ENCODE peak calls at places on chromosomes 7 and 10, in four cellular contexts. Z is HFFc6, O is MM.1S, V is heart left ventricle. A is an unnamed sample.

GRCh38 chr7:98165827-98166667 is 45.2 kb upstream of the BHLHA15 start:
- DNase-seq in Z (no peak), O (peak; percentile 37), V (peak; percentile 71), A (peak; percentile 40)

GRCh38 chr7:140316165-140316661 is 82.1 kb downstream of the SLC37A3 start:
- DNase-seq in Z (peak; percentile 71), O (no peak), V (peak; percentile 70), A (no peak)

GRCh38 chr10:122362621-122363020 is 11.9 kb upstream of the PLEKHA1 start:
- DNase-seq in Z (no peak), O (no peak), V (no peak), A (no peak)

GRCh38 chr10:109650228-109650627 is 273.1 kb downstream of the XPNPEP1 start:
- DNase-seq in Z (no peak), O (no peak), V (no peak), A (no peak)

GRCh38 chr7:123185756-123186155 is 14.0 kb downstream of the SLC13A1 start:
- DNase-seq in Z (no peak), O (no peak), V (no peak), A (no peak)

GRCh38 chr7:84271550-84271949 is 77.0 kb upstream of the SEMA3A start:
- DNase-seq in Z (no peak), O (no peak), V (no peak), A (no peak)

GRCh38 chr7:155405399-155406318 is 52.3 kb upstream of the EN2 start:
- DNase-seq in Z (no peak), O (no peak), V (no peak), A (no peak)

GRCh38 chr7:133530682-133531081 is 277.8 kb downstream of the EXOC4 start:
- DNase-seq in Z (peak; percentile 31), O (no peak), V (no peak), A (no peak)

GRCh38 chr10:80202934-80203834 is 2.2 kb downstream of the ANXA11 start:
- DNase-seq in Z (peak; percentile 87), O (peak; percentile 80), V (peak; percentile 89), A (peak; percentile 15)

GRCh38 chr10:70685461-70685911 is 13.2 kb downstream of the ADAMTS14 start:
- DNase-seq in Z (no peak), O (no peak), V (no peak), A (no peak)

GRCh38 chr10:61995093-61995492 is 93.6 kb downstream of the ARID5B start:
- DNase-seq in Z (no peak), O (no peak), V (no peak), A (no peak)

GRCh38 chr10:61992059-61992460 is 90.6 kb downstream of the ARID5B start:
- DNase-seq in Z (no peak), O (no peak), V (peak; percentile 27), A (no peak)

GRCh38 chr10:61994404-61995031 is 93.0 kb downstream of the ARID5B start:
- DNase-seq in Z (no peak), O (no peak), V (no peak), A (no peak)

GRCh38 chr10:61992683-61993629 is 91.5 kb downstream of the ARID5B start:
- DNase-seq in Z (peak; percentile 84), O (no peak), V (peak; percentile 49), A (no peak)

GRCh38 chr10:61993676-61994401 is 92.3 kb downstream of the ARID5B start:
- DNase-seq in Z (peak; percentile 35), O (no peak), V (no peak), A (no peak)
- TF ChIP-seq CTCF in Z (no peak), O (no peak), V (no peak), A (no peak)

DNA sequence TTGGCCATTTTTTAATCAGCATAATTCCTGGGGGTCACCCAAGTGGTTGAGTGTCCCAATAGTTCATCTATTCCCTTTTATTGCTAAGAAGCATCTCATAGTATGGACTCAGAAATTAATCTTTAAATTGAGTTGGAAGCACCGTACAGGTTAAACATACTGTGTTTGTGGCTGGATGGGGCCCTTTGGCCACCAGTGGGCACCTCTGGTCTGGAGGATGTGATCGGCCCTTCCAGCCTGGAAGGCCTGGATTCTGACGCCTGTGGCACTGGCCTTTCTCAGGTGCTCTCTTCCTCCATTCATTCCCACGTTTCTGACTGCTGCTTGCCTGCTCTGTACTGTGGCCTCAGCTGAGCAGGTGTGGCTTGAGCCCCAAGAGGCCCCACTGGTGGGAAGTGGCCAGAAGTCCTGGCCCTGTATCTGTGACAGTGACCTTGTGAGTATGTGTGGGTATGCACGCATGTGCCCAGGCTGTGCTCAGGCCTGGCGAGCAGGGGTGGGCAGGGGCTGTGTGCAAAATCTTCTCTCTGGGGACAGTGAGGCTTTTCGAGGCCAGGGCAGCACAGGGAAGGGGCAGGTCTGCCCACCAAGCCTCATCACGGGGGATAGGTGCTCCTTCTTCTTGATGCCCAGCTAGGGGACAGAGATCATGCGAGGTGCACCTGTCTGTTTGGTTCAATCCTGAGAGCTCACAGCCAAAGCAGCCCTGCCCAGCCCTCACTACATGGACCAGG is 30.1 kb downstream of the LDB3 start:
- DNase-seq in Z (no peak), O (no peak), V (peak; percentile 30), A (no peak)
- TF ChIP-seq CTCF in Z (peak; percentile 44), O (no peak), V (no peak), A (peak; percentile 30)

DNA sequence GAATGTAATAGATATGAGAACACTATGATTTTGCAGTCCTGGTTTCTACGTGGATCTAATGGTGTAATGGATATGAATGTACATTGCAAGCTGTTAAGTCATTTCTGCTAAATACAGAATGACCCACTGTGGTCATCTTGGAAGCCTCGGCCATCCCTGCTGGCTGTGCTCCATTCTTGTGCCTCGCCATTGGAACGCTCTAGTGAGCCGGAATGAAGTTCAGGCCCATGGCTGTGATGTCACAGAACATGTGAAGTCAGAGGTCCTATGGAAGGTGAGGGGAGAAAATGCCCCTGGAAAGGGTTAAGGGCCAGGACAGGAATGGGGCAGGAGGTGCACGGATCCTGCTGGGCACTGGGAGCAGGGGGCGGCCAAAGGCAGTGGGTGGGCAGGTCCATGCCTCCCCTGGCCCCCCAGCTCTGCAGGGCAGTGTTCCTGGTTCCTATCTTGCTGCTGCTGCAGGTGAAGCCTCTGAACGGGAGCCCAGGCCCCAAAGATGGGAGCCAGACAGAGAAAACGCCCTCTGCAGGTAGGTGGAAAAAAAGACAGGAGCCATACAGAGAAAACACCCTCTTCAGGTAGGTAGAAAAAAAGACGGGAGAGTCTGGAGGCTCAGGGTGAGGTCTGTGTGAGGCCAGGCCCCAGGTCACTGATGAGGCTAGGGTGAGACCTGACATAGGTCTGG is at the start of gene LLCFC1:
- DNase-seq in Z (no peak), O (no peak), V (no peak), A (no peak)
- TF ChIP-seq CTCF in Z (peak; percentile 37), O (peak; percentile 47), V (no peak), A (peak; percentile 52)

GRCh38 chr10:107831772-107832171 is 667.3 kb upstream of the SORCS1 start:
- DNase-seq in Z (no peak), O (no peak), V (no peak), A (no peak)

DNA sequence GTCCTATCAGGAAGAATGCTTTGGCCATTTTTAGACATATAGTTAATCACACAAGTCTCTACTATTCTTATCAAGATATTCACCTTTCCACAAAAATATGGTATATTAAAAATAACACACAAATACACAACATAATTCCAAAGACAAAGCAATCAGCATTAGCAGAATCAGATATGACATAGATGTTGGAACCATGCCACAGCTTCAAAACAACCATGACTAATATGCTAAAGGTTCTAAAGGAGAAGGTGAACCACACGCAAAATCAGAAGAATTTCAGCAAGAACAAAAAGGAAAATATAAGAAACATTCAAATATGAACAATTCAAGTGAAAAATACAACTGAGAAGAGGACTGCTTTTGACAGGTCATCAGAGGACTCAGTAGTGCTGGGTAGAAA is 670.2 kb upstream of the SORCS1 start:
- DNase-seq in Z (no peak), O (no peak), V (no peak), A (no peak)
- TF ChIP-seq CTCF in Z (no peak), O (no peak), V (no peak), A (no peak)

GRCh38 chr10:77606751-77607150 is 30.9 kb downstream of the KCNMA1 start:
- DNase-seq in Z (no peak), O (no peak), V (no peak), A (no peak)
- TF ChIP-seq CTCF in Z (no peak), O (no peak), V (no peak), A (no peak)

GRCh38 chr10:116080553-116080952 is 192.5 kb downstream of the GFRA1 start:
- DNase-seq in Z (peak; percentile 18), O (no peak), V (no peak), A (no peak)

GRCh38 chr10:116082762-116083161 is 190.2 kb downstream of the GFRA1 start:
- DNase-seq in Z (no peak), O (no peak), V (no peak), A (no peak)

GRCh38 chr10:116076616-116077015 is 196.4 kb downstream of the GFRA1 start:
- DNase-seq in Z (no peak), O (no peak), V (no peak), A (no peak)

GRCh38 chr10:116082211-116082610 is 190.8 kb downstream of the GFRA1 start:
- DNase-seq in Z (no peak), O (no peak), V (no peak), A (no peak)

GRCh38 chr10:116079355-116079754 is 193.7 kb downstream of the GFRA1 start:
- DNase-seq in Z (no peak), O (no peak), V (no peak), A (no peak)
- TF ChIP-seq CTCF in Z (no peak), O (no peak), V (no peak), A (no peak)

A was measured in progenitor cell of endocrine pancreas.